ENCODE peak calls at places on chromosomes 6 and 20, in six cellular contexts. T is osteocyte; X is HFF-Myc; R is adrenal gland; H is activated CD8-positive, alpha-beta T cell treated with anti-CD3 and anti-CD28 coated beads for 36 hours; E is neural crest cell. Z is an unnamed sample.

GRCh38 chr6:2551705-2552104 is 199.0 kb downstream of the MYLK4 start:
- DNase-seq in E (no peak), R (no peak), T (no peak), X (no peak), H (no peak), Z (no peak)

GRCh38 chr6:90295854-90296345 is 743 bp downstream of the BACH2 start:
- DNase-seq in H (peak; percentile 79), R (peak; percentile 69), E (peak; percentile 47), T (no peak), X (peak; percentile 20), Z (peak; percentile 45)

GRCh38 chr6:24126586-24127192 is 674 bp downstream of the NRSN1 start:
- DNase-seq in H (peak; percentile 28), X (peak; percentile 20), T (no peak), R (peak; percentile 42), E (peak; percentile 70), Z (peak; percentile 60)

GRCh38 chr6:139996253-139996834 is 621.9 kb upstream of the CITED2 start:
- DNase-seq in E (no peak), R (no peak), X (no peak), T (no peak), H (peak; percentile 5), Z (no peak)

GRCh38 chr6:85096976-85097375 is 332.6 kb upstream of the TBX18 start:
- DNase-seq in H (no peak), R (no peak), X (no peak), T (no peak), E (no peak), Z (no peak)

GRCh38 chr6:74551896-74552295 is 654.0 kb downstream of the COL12A1 start:
- DNase-seq in E (no peak), H (no peak), R (no peak), T (no peak), X (no peak), Z (no peak)

GRCh38 chr6:56652994-56653393 is 10.3 kb upstream of the DST start:
- DNase-seq in H (no peak), E (no peak), R (no peak), T (no peak), X (no peak), Z (no peak)

GRCh38 chr20:4916991-4917881 is 84.1 kb downstream of the SLC23A2 start:
- DNase-seq in R (no peak), H (no peak), E (no peak), T (no peak), X (no peak), Z (no peak)

GRCh38 chr20:24910461-24910860 is 38.6 kb upstream of the CST7 start:
- DNase-seq in X (no peak), E (no peak), H (no peak), R (no peak), T (peak; percentile 80), Z (no peak)

GRCh38 chr20:5714261-5715041 is 35.8 kb upstream of the SHLD1 start:
- DNase-seq in X (no peak), R (no peak), E (no peak), T (no peak), H (peak; percentile 74), Z (no peak)

GRCh38 chr6:129350278-129350677 is 359.7 kb downstream of the ARHGAP18 start:
- DNase-seq in T (no peak), H (no peak), E (no peak), X (no peak), R (no peak), Z (no peak)

GRCh38 chr6:147642458-147642857 is 134.0 kb downstream of the SAMD5 start:
- DNase-seq in H (no peak), T (no peak), E (no peak), R (no peak), X (no peak), Z (no peak)

GRCh38 chr6:36200998-36201596 is 4.6 kb downstream of the BRPF3 start:
- DNase-seq in H (no peak), T (no peak), E (no peak), R (no peak), X (no peak), Z (no peak)

GRCh38 chr20:63628246-63628975 is 1.5 kb upstream of the GMEB2 start:
- DNase-seq in X (peak; percentile 59), R (peak; percentile 66), H (peak; percentile 78), T (no peak), E (no peak), Z (no peak)

GRCh38 chr6:90611543-90611864 is 24.6 kb upstream of the MAP3K7 start:
- DNase-seq in T (no peak), X (no peak), R (no peak), H (no peak), E (no peak), Z (no peak)

DNA sequence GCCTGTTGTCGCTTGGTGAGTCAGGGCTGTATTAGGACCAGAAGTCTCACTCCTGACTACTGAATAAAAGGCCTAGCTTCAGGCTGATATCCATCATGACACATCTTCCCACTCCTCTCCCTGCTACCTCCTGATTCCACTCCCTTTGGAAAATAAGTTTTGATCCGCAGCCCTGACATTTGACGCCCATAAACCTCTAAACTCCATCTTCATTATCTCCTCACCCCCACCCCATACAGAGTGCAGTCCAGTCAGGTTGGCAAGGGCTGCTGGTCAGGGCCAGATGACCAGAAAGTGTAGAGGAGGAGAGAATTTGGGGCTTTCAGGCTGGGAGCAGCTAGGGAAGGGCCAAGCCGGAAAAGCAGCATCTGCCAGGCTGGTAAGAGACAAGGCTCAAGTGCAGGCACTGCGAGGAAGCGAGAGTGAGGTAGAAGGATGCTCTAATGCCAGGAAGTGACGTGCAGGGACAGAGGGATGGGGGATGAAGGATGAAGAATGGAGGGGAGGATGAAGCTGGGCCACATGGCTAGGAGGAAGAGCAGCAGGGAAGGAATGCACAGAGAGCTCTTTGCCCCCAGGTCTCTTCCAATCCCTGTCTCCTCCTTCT is 1.2 kb downstream of the GGT7 start:
- DNase-seq in E (no peak), R (no peak), T (no peak), X (no peak), H (no peak), Z (no peak)
- TF ChIP-seq CTCF in E (no peak), R (no peak), T (no peak), X (no peak), H (no peak), Z (no peak)

GRCh38 chr6:45275358-45275757 is 52.8 kb upstream of the RUNX2 start:
- DNase-seq in T (no peak), R (no peak), H (no peak), X (no peak), E (no peak), Z (no peak)
- TF ChIP-seq CTCF in T (no peak), R (no peak), H (no peak), X (no peak), E (no peak), Z (no peak)

GRCh38 chr6:82894653-82895259 is 170.9 kb downstream of the UBE3D start:
- DNase-seq in T (no peak), E (no peak), H (no peak), R (no peak), X (no peak), Z (no peak)
- TF ChIP-seq CTCF in T (no peak), E (no peak), H (no peak), R (no peak), X (no peak), Z (no peak)

GRCh38 chr6:72206606-72207005 is 320.3 kb downstream of the RIMS1 start:
- DNase-seq in T (no peak), E (no peak), X (no peak), R (no peak), H (no peak), Z (no peak)
- TF ChIP-seq CTCF in T (no peak), E (no peak), X (no peak), R (no peak), H (no peak), Z (no peak)

DNA sequence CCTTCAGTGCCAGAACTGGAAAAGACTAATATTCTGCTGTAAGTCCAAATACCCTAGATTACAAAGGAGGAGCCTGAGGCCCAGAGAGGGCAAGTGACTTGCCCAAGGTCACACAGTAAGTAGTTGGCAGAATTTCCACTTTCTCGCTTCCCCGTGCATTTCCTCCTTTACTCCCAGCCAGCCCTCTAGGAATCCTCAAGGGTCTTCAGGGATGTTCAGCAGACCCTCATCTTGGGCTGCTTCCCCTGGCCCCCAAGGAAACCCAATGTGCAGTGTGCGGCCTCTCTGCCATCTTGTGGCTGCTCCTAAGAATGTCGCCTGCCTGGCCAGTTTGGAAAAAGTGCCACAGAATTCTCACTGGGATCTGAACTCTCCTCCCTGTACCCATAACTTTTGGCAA is 217.7 kb upstream of the LRFN2 start:
- DNase-seq in E (no peak), H (no peak), X (no peak), T (no peak), R (no peak), Z (no peak)
- TF ChIP-seq CTCF in E (peak; percentile 52), H (no peak), X (peak; percentile 34), T (peak; percentile 41), R (no peak), Z (peak; percentile 46)

DNA sequence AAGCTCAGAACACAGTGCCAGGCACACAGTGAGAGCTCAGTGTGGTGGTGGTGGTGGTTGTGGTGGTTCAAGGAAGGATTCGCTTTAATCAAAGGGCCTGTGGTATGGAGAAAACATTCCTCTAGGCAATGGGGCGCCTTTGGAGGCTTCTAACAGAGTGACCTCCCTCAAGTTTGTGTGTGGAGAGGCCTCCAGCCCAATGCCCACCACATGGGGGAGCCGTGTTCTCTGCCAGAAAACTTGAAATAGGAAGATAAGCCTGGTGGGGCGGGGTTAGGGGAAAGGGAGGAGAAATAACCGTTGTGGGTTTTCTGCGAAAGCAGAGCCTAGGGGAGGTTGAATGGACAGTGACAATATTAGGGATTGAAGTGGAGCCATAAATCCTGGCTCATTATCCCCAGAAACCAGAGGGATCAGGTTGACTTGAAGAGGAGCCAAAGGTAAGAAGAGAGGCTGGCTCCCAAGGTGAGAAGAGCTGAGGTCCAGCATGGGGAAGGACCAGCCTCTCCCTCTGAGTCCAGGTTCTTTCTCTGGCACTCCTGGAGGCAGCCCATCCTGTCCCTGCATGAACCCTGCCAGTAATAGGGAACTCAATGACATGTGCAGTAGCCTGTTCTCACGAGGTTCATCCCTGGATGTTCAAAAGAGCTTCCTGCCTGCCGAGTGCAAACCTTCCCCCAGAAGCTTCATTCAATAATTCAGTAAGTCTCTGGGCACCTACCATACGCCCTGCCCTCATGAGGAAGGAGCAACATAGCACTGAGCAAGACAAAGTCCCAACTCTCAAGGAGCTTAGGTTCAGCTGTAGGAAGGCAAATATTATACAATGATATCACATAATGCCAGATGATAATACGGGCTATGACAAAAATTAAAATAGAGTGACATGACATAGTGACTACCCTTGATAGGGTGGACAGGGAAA is 51.4 kb downstream of the TGM2 start:
- DNase-seq in H (peak; percentile 56), E (no peak), R (no peak), T (no peak), X (no peak), Z (no peak)
- TF ChIP-seq CTCF in H (no peak), E (peak; percentile 46), R (no peak), T (peak; percentile 46), X (peak; percentile 54), Z (peak; percentile 34)

GRCh38 chr6:103672169-103672568 is 1187.5 kb downstream of the HACE1 start:
- DNase-seq in T (no peak), H (no peak), X (no peak), E (no peak), R (no peak), Z (no peak)
- TF ChIP-seq CTCF in T (peak; percentile 39), H (no peak), X (no peak), E (peak; percentile 48), R (no peak), Z (peak; percentile 45)

GRCh38 chr20:34311118-34312023 is 8.2 kb upstream of the AHCY start:
- DNase-seq in R (no peak), T (no peak), H (no peak), X (no peak), E (peak; percentile 36), Z (peak; percentile 86)
- TF ChIP-seq CTCF in R (no peak), T (peak; percentile 19), H (no peak), X (no peak), E (peak; percentile 40), Z (peak; percentile 34)

Z was measured in progenitor cell of endocrine pancreas.